ENCODE peak calls at places on chromosome 7, in seven cellular contexts. C, J, B, X, Q, I and N are unnamed samples.

GRCh38 chr7:41573017-41573416 is 129.9 kb downstream of the INHBA start:
- DNase-seq in I (peak; percentile 13), J (no peak), Q (no peak), B (peak; percentile 88), C (peak; percentile 15), X (no peak), N (no peak)

GRCh38 chr7:82029236-82029635 is 259.4 kb upstream of the HGF start:
- DNase-seq in B (no peak), X (no peak), C (no peak), J (no peak), Q (no peak), I (no peak), N (no peak)

GRCh38 chr7:74051193-74051592 is 23.2 kb downstream of the ELN start:
- DNase-seq in C (no peak), I (peak; percentile 47), X (no peak), J (no peak), B (no peak), Q (no peak), N (no peak)

GRCh38 chr7:113217314-113217713 is 99.0 kb upstream of the SMIM30 start:
- DNase-seq in J (no peak), Q (no peak), C (no peak), X (no peak), B (no peak), I (peak; percentile 38), N (no peak)

GRCh38 chr7:151397026-151397425 is 12.8 kb downstream of the WDR86 start:
- DNase-seq in Q (no peak), C (no peak), X (peak; percentile 74), B (no peak), I (no peak), J (no peak), N (no peak)

GRCh38 chr7:47258798-47259197 is 323.1 kb downstream of the TNS3 start:
- DNase-seq in X (no peak), I (no peak), C (no peak), Q (no peak), B (peak; percentile 38), J (no peak), N (no peak)

GRCh38 chr7:13742126-13742525 is 247.3 kb downstream of the ETV1 start:
- DNase-seq in J (no peak), C (no peak), X (no peak), B (peak; percentile 90), I (peak; percentile 75), Q (no peak), N (no peak)

GRCh38 chr7:7889791-7890568 is 78.6 kb upstream of the GLCCI1 start:
- DNase-seq in B (no peak), Q (no peak), C (no peak), I (no peak), J (no peak), X (no peak), N (no peak)

GRCh38 chr7:84950836-84951235 is 236.0 kb downstream of the SEMA3D start:
- DNase-seq in B (peak; percentile 11), Q (no peak), J (no peak), I (peak; percentile 7), C (no peak), X (no peak), N (no peak)

GRCh38 chr7:29610031-29610490 is 46.4 kb downstream of the PRR15 start:
- DNase-seq in Q (no peak), X (no peak), I (peak; percentile 22), B (no peak), C (no peak), J (no peak), N (no peak)

GRCh38 chr7:16739863-16740622 is 13.5 kb upstream of the TSPAN13 start:
- DNase-seq in Q (no peak), X (no peak), J (peak; percentile 23), I (peak; percentile 94), B (peak; percentile 92), C (peak; percentile 83), N (no peak)

GRCh38 chr7:128108129-128108528 is 76.9 kb upstream of the LRRC4 start:
- DNase-seq in Q (peak; percentile 48), I (no peak), C (no peak), J (no peak), X (peak; percentile 75), B (no peak), N (peak; percentile 6)

GRCh38 chr7:39465055-39465929 is 100.9 kb upstream of the YAE1 start:
- DNase-seq in J (no peak), X (no peak), Q (no peak), C (peak; percentile 52), B (peak; percentile 65), I (peak; percentile 78), N (no peak)

GRCh38 chr7:30625283-30625682 is 30.6 kb downstream of the GARS1 start:
- DNase-seq in J (no peak), C (no peak), I (peak; percentile 17), B (no peak), X (no peak), Q (no peak), N (no peak)

GRCh38 chr7:132618956-132619305 is 42.7 kb upstream of the PLXNA4 start:
- DNase-seq in Q (no peak), J (no peak), C (no peak), B (peak; percentile 18), I (peak; percentile 66), X (no peak), N (no peak)

GRCh38 chr7:77982926-77983550 is 184.5 kb downstream of the PHTF2 start:
- DNase-seq in J (no peak), X (no peak), C (no peak), B (peak; percentile 69), I (peak; percentile 6), Q (no peak), N (no peak)

GRCh38 chr7:99693427-99694200 is 13.8 kb upstream of the CYP3A5 start:
- DNase-seq in C (no peak), J (no peak), I (no peak), Q (no peak), B (no peak), X (no peak), N (no peak)

DNA sequence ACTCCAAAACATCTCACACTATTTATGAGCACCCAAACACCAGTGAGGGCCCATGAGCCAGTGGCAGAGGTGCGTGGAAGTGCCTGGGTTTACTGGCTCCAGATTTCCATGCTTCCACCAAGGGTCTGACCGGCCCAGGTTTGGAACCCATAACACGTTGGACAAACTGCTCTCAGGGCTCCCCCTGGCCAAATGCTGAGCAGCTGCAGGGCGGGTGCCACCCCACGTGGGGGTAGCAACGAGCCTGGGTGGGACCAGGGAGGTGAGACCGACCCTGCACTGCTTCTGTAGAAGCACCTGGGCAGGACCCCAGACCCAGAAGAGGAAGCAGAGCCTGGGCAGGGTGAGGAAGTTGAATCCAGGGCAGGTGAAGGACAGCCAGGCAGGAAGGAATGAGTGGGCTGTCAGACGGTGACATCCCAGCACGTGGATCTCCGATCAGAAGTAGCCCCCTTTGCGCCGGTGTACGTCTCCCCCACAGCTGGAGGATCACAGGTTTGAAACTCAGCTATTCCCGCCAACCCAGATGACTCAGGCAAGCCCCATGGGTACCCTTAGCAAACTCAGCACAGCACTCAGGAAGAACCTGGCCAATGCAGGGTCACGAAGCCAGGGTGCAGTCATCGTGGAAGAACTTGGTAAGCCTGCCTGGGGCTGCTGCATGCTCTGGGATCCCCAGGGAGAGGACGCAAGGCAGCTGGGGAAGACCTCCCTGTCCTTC is 100.4 kb upstream of the DDC start:
- DNase-seq in Q (no peak), C (no peak), X (no peak), J (no peak), B (no peak), I (peak; percentile 25), N (no peak)
- H3K4me3 ChIP-seq in Q (no peak overlapping the region), C (no peak overlapping the region), X (no peak overlapping the region), J (no peak overlapping the region), B (no peak overlapping the region), I (no peak overlapping the region), N (no peak overlapping the region)

GRCh38 chr7:105612806-105613205 is 31.5 kb upstream of the EFCAB10 start:
- DNase-seq in I (no peak), J (no peak), X (no peak), C (no peak), B (no peak), Q (no peak), N (peak; percentile 53)

GRCh38 chr7:105617280-105618015 is 36.2 kb upstream of the EFCAB10 start:
- DNase-seq in C (no peak), Q (no peak), X (no peak), I (no peak), J (no peak), B (no peak), N (peak; percentile 19)

GRCh38 chr7:105613611-105614330 is 32.5 kb upstream of the EFCAB10 start:
- DNase-seq in I (no peak), X (no peak), C (no peak), J (no peak), B (no peak), Q (no peak), N (peak; percentile 59)

GRCh38 chr7:105611856-105612775 is 30.8 kb upstream of the EFCAB10 start:
- DNase-seq in X (no peak), B (peak; percentile 40), C (no peak), I (peak; percentile 52), Q (no peak), J (no peak), N (peak; percentile 23)

GRCh38 chr7:105614341-105614840 is 33.1 kb upstream of the EFCAB10 start:
- DNase-seq in X (no peak), B (no peak), I (no peak), Q (no peak), J (no peak), C (no peak), N (peak; percentile 51)
- TF ChIP-seq CTCF in X (no peak), B (no peak), I (no peak), Q (no peak), J (no peak), C (no peak), N (no peak)

GRCh38 chr7:101943306-101943705 is 125.9 kb downstream of the CUX1 start:
- DNase-seq in C (peak; percentile 0), Q (no peak), B (no peak), I (no peak), J (no peak), X (no peak), N (peak; percentile 4)
- H3K27ac ChIP-seq in C (no peak overlapping the region), Q (no peak overlapping the region), B (peak overlapping the region; percentile 98), I (no peak overlapping the region), J (peak overlapping the region; percentile 84), X (no peak overlapping the region), N (no peak overlapping the region)

GRCh38 chr7:20796565-20796964 is 9.9 kb upstream of the SP8 start:
- DNase-seq in C (no peak), J (no peak), B (no peak), I (no peak), X (no peak), Q (no peak), N (no peak)

GRCh38 chr7:20797174-20798080 is 10.7 kb upstream of the SP8 start:
- DNase-seq in J (no peak), B (no peak), X (no peak), Q (no peak), C (no peak), I (no peak), N (peak; percentile 67)

GRCh38 chr7:20794676-20795075 is 8.0 kb upstream of the SP8 start:
- DNase-seq in C (no peak), Q (no peak), J (no peak), I (no peak), X (no peak), B (no peak), N (no peak)

GRCh38 chr7:20795361-20795760 is 8.7 kb upstream of the SP8 start:
- DNase-seq in Q (no peak), J (no peak), I (no peak), B (no peak), C (no peak), X (no peak), N (no peak)

DNA sequence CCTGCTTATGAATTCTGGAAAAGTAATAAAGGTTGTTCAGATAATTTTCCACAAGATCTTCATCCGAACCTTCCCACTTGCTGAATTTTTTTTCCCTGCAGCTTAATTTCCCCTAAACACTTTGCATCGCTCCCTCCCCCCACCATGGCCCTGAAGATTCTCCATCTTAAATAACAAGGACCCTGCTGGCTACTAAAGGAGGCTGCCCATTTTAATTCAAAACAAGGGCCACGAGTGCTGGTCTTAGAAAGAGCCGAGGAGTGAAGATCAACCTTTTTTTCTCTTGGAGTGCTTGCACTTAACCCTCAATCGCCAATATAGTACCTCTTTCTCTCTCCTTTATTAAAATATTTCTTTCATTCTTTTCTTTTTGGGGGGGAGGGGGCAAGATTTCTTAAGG is 9.2 kb upstream of the SP8 start:
- DNase-seq in I (no peak), J (no peak), C (no peak), Q (no peak), X (no peak), B (no peak), N (no peak)
- H3K4me3 ChIP-seq in I (no peak overlapping the region), J (no peak overlapping the region), C (no peak overlapping the region), Q (no peak overlapping the region), X (no peak overlapping the region), B (no peak overlapping the region), N (no peak overlapping the region)